ENCODE peak calls at places on chromosomes 3 and 15, in nine cellular contexts. P, A, F, D, X, M, S, O and L are unnamed samples. For H3K4me1, the result is how much of the 10 kb centered on the place peaks cover.

GRCh38 chr3:197206913-197207312 is 91.5 kb downstream of the DLG1 start:
- DNase-seq in P (no peak), A (no peak), F (no peak), D (no peak), X (no peak), M (no peak), S (no peak), O (no peak), L (no peak)

GRCh38 chr3:54916722-54917121 is 11.1 kb downstream of the LRTM1 start:
- DNase-seq in P (no peak), A (no peak), F (no peak), D (no peak), X (no peak), M (no peak), S (no peak), O (no peak), L (no peak)

GRCh38 chr3:173429076-173429475 is 31.5 kb downstream of the NLGN1 start:
- DNase-seq in P (no peak), A (no peak), F (no peak), D (no peak), X (no peak), M (no peak), S (no peak), O (no peak), L (no peak)

GRCh38 chr3:51966016-51966415 is 1.2 kb downstream of the PCBP4 start:
- DNase-seq in P (no peak), A (no peak), F (no peak), D (no peak), X (no peak), M (no peak), S (no peak), O (no peak), L (no peak)

GRCh38 chr15:45030743-45031142 is 7.7 kb downstream of the SORD start:
- DNase-seq in P (no peak), A (no peak), F (no peak), D (no peak), X (no peak), M (no peak), S (no peak), O (no peak), L (no peak)

GRCh38 chr15:93321881-93322282 is 232.9 kb upstream of the RGMA start:
- DNase-seq in P (peak), A (no peak), F (no peak), D (no peak), X (no peak), M (no peak), S (no peak), O (no peak), L (no peak)

GRCh38 chr15:98785796-98786581 is 137.7 kb downstream of the IGF1R start:
- DNase-seq in P (peak), A (no peak), F (no peak), D (no peak), X (no peak), M (no peak), S (no peak), O (no peak), L (peak)

GRCh38 chr15:100708916-100709315 is 106.5 kb downstream of the ASB7 start:
- DNase-seq in P (no peak), A (no peak), F (no peak), D (no peak), X (peak), M (no peak), S (no peak), O (no peak), L (no peak)

GRCh38 chr15:77637851-77638402 is 5.2 kb upstream of the LINGO1 start:
- DNase-seq in P (no peak), A (no peak), F (no peak), D (no peak), X (no peak), M (no peak), S (no peak), O (no peak), L (no peak)

GRCh38 chr3:131850223-131850622 is 184.6 kb downstream of the CPNE4 start:
- DNase-seq in P (no peak), A (no peak), F (no peak), D (no peak), X (no peak), M (no peak), S (no peak), O (no peak), L (no peak)

GRCh38 chr3:59522550-59522949 is 472.7 kb upstream of the CFAP20DC start:
- DNase-seq in P (no peak), A (no peak), F (no peak), D (no peak), X (no peak), M (no peak), S (no peak), O (no peak), L (no peak)

GRCh38 chr3:66785191-66785909 is 212.8 kb upstream of the KBTBD8 start:
- DNase-seq in P (no peak), A (no peak), F (no peak), D (no peak), X (no peak), M (no peak), S (no peak), O (no peak), L (no peak)

GRCh38 chr3:127674793-127675189 is 2.0 kb downstream of the ABTB1 start:
- DNase-seq in P (peak), A (no peak), F (no peak), D (no peak), X (no peak), M (peak), S (no peak), O (peak), L (peak)

GRCh38 chr3:196115678-196116083 is 33.8 kb upstream of the TFRC start:
- DNase-seq in P (no peak), A (no peak), F (no peak), D (no peak), X (no peak), M (no peak), S (no peak), O (no peak), L (no peak)

GRCh38 chr3:106068795-106069194 is 200.0 kb upstream of the CBLB start:
- DNase-seq in P (no peak), A (no peak), F (no peak), D (no peak), X (no peak), M (no peak), S (no peak), O (no peak), L (no peak)

GRCh38 chr3:141618103-141618502 is 120.0 kb upstream of the RNF7 start:
- DNase-seq in P (no peak), A (no peak), F (no peak), D (no peak), X (no peak), M (no peak), S (no peak), O (no peak), L (no peak)

GRCh38 chr3:37457392-37458065 is 283.1 kb upstream of the LRRFIP2 start:
- DNase-seq in P (no peak), A (peak), F (no peak), D (no peak), X (no peak), M (peak), S (no peak), O (no peak), L (no peak)

GRCh38 chr15:28890711-28891495 is 5.1 kb downstream of the APBA2 start:
- DNase-seq in P (no peak), A (no peak), F (no peak), D (no peak), X (no peak), M (no peak), S (peak), O (no peak), L (no peak)

GRCh38 chr3:152258448-152259302 is 10.1 kb upstream of the MBNL1 start:
- DNase-seq in P (peak), A (peak), F (peak), D (peak), X (peak), M (peak), S (no peak), O (peak), L (no peak)

GRCh38 chr15:50345298-50345697 is 9.7 kb downstream of the GABPB1 start:
- DNase-seq in P (no peak), A (no peak), F (no peak), D (no peak), X (no peak), M (no peak), S (no peak), O (no peak), L (no peak)

GRCh38 chr3:8840556-8840955 is 71.1 kb upstream of the OXTR start:
- DNase-seq in P (no peak), A (no peak), F (no peak), D (no peak), X (no peak), M (no peak), S (no peak), O (no peak), L (no peak)

GRCh38 chr3:142115927-142116668 is 33.2 kb downstream of the TFDP2 start:
- DNase-seq in P (no peak), A (no peak), F (no peak), D (no peak), X (no peak), M (no peak), S (no peak), O (no peak), L (no peak)

GRCh38 chr3:103006541-103006940 is 571.7 kb downstream of the ZPLD1 start:
- DNase-seq in P (no peak), A (no peak), F (no peak), D (no peak), X (no peak), M (no peak), S (no peak), O (no peak), L (no peak)

GRCh38 chr3:13500133-13500885 is 20.2 kb downstream of the HDAC11 start:
- DNase-seq in P (no peak), A (no peak), F (no peak), D (no peak), X (peak), M (no peak), S (no peak), O (no peak), L (peak)

GRCh38 chr3:10284496-10284895 is 8.3 kb downstream of the GHRL start:
- DNase-seq in P (no peak), A (no peak), F (peak), D (no peak), X (no peak), M (no peak), S (no peak), O (no peak), L (no peak)

GRCh38 chr3:110180733-110181132 is 843.4 kb upstream of the DPPA4 start:
- DNase-seq in P (no peak), A (no peak), F (no peak), D (peak), X (peak), M (peak), S (no peak), O (peak), L (no peak)

GRCh38 chr3:186683996-186684395 is 18.2 kb downstream of the HRG start:
- DNase-seq in P (no peak), A (no peak), F (no peak), D (no peak), X (no peak), M (no peak), S (no peak), O (no peak), L (no peak)

GRCh38 chr3:61807865-61808276 is 246.5 kb downstream of the PTPRG start:
- DNase-seq in P (peak), A (no peak), F (no peak), D (no peak), X (peak), M (no peak), S (no peak), O (no peak), L (peak)

GRCh38 chr3:187014417-187014864 is 84.1 kb downstream of the ST6GAL1 start:
- DNase-seq in P (no peak), A (no peak), F (no peak), D (no peak), X (no peak), M (no peak), S (no peak), O (no peak), L (no peak)

GRCh38 chr3:184727357-184728060 is 15.6 kb upstream of the MAGEF1 start:
- DNase-seq in P (peak), A (no peak), F (no peak), D (peak), X (peak), M (peak), S (peak), O (peak), L (peak)

GRCh38 chr3:128547368-128547987 is 54.5 kb upstream of the GATA2 start:
- DNase-seq in P (no peak), A (no peak), F (no peak), D (no peak), X (no peak), M (no peak), S (no peak), O (no peak), L (no peak)

GRCh38 chr15:89346516-89346915 is 11.9 kb upstream of the POLG start:
- DNase-seq in P (no peak), A (no peak), F (no peak), D (no peak), X (no peak), M (no peak), S (no peak), O (no peak), L (no peak)

GRCh38 chr3:99920530-99921376 is 103.1 kb downstream of the CMSS1 start:
- DNase-seq in P (peak), A (peak), F (no peak), D (peak), X (peak), M (peak), S (no peak), O (peak), L (peak)

GRCh38 chr3:121918779-121919483 is 24.7 kb downstream of the SLC15A2 start:
- DNase-seq in P (no peak), A (no peak), F (no peak), D (no peak), X (peak), M (no peak), S (no peak), O (no peak), L (no peak)

GRCh38 chr3:125440559-125440955 is 65.4 kb upstream of the ZNF148 start:
- DNase-seq in P (peak), A (no peak), F (no peak), D (no peak), X (no peak), M (no peak), S (no peak), O (no peak), L (no peak)

GRCh38 chr3:185221203-185221602 is 32.6 kb downstream of the EHHADH start:
- DNase-seq in P (no peak), A (no peak), F (no peak), D (no peak), X (no peak), M (no peak), S (no peak), O (no peak), L (no peak)

GRCh38 chr3:160831411-160831810 is 75.4 kb downstream of the PPM1L start:
- DNase-seq in P (no peak), A (no peak), F (no peak), D (no peak), X (no peak), M (no peak), S (no peak), O (no peak), L (no peak)

GRCh38 chr3:131630812-131631211 is 128.0 kb upstream of the MRPL3 start:
- DNase-seq in P (no peak), A (no peak), F (no peak), D (no peak), X (no peak), M (no peak), S (no peak), O (no peak), L (no peak)

GRCh38 chr15:85758655-85758978 is 36.1 kb downstream of the KLHL25 start:
- DNase-seq in P (no peak), A (no peak), F (no peak), D (no peak), X (no peak), M (no peak), S (no peak), O (peak), L (no peak)

DNA sequence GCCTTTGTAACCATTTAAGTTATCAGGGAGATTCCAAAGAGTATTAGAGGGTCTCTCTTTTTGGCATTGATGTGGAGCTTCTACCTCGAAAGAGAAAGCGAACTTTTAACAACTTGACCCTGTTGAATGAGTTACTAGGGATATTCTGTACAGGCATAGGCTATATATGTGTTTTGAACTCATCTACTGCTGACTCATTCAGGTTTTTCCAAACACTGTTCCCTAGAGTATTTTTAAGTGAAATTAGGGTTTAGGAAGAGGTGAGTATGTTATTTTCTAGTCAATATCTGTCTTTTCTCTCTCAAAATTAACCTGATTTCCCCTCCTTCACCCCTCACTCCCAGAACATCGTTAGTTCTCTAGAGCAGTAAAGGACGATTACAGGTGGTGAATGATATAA is 228.1 kb upstream of the C2CD4B start:
- DNase-seq in P (no peak), A (no peak), F (no peak), D (no peak), X (no peak), M (no peak), S (no peak), O (no peak), L (no peak)
- H3K4me3 ChIP-seq in P (no peak), A (no peak), F (no peak), D (peak), X (no peak), M (peak), S (no peak), O (no peak), L (no peak)

GRCh38 chr3:46301122-46301835 is 52.6 kb upstream of the CCR2 start:
- DNase-seq in P (no peak), A (no peak), F (no peak), D (no peak), X (no peak), M (no peak), S (no peak), O (no peak), L (no peak)
- H3K4me1 ChIP-seq in P (under half), A (under half), F (half or more), D (under half), X (under half), M (under half), S (half or more), O (under half), L (under half)

GRCh38 chr15:68082735-68083134 is 28.6 kb downstream of the PIAS1 start:
- DNase-seq in P (no peak), A (no peak), F (no peak), D (no peak), X (no peak), M (no peak), S (no peak), O (no peak), L (no peak)

GRCh38 chr15:68085052-68085451 is 30.9 kb downstream of the PIAS1 start:
- DNase-seq in P (no peak), A (no peak), F (no peak), D (no peak), X (no peak), M (no peak), S (no peak), O (no peak), L (no peak)

GRCh38 chr15:68080783-68081182 is 26.7 kb downstream of the PIAS1 start:
- DNase-seq in P (no peak), A (no peak), F (no peak), D (no peak), X (no peak), M (no peak), S (no peak), O (no peak), L (no peak)

GRCh38 chr15:68083463-68083862 is 29.3 kb downstream of the PIAS1 start:
- DNase-seq in P (no peak), A (no peak), F (no peak), D (no peak), X (no peak), M (no peak), S (no peak), O (no peak), L (no peak)

GRCh38 chr15:68081869-68082505 is 27.9 kb downstream of the PIAS1 start:
- DNase-seq in P (no peak), A (no peak), F (no peak), D (no peak), X (no peak), M (no peak), S (no peak), O (no peak), L (no peak)
- H3K4me3 ChIP-seq in P (no peak), A (no peak), F (no peak), D (no peak), X (no peak), M (no peak), S (no peak), O (no peak), L (no peak)

GRCh38 chr15:33320017-33320416 is 9.2 kb downstream of the RYR3 start:
- DNase-seq in P (no peak), A (no peak), F (no peak), D (no peak), X (no peak), M (no peak), S (no peak), O (no peak), L (no peak)
- H3K4me1 ChIP-seq in P (under half), A (under half), F (under half), D (under half), X (under half), M (under half), S (under half), O (under half), L (under half)

GRCh38 chr3:31124368-31124767 is 229.9 kb upstream of the GADL1 start:
- DNase-seq in P (no peak), A (no peak), F (no peak), D (no peak), X (no peak), M (no peak), S (no peak), O (no peak), L (no peak)
- H3K4me3 ChIP-seq in P (no peak), A (no peak), F (no peak), D (no peak), X (no peak), M (no peak), S (no peak), O (no peak), L (no peak)

GRCh38 chr3:134364061-134364935 is 9.9 kb downstream of the AMOTL2 start:
- DNase-seq in P (peak), A (peak), F (no peak), D (peak), X (peak), M (peak), S (peak), O (peak), L (peak)
- H3K4me1 ChIP-seq in P (half or more), A (half or more), F (under half), D (half or more), X (half or more), M (half or more), S (under half), O (half or more), L (under half)